ENCODE peak calls at places on chromosome 14, in nine cellular contexts. C is activated gamma-delta T cell treated with Interleukin-2 at 50 U/mL for 16 hours; E is stimulated activated CD4-positive, alpha-beta T cell treated with anti-CD3 and anti-CD28 coated beads, Interleukin-1b, Interleukin-23, amount 100 ng/mL, for 1 hour; T is stimulated activated CD8-positive, alpha-beta memory T cell treated with anti-CD3 and anti-CD28 coated beads, Interleukin-7, amount 100 ng/mL, for 4 hours; H is Daoy; L is H9; X is hepatocyte; K is 8988T; U is ELR. G is an unnamed sample.

GRCh38 chr14:93160353-93160801 is 24.3 kb downstream of the MOAP1 start:
- DNase-seq in C (no peak), E (no peak), T (no peak), H (peak; percentile 35), L (peak; percentile 54), X (peak; percentile 30), K (peak; percentile 49), U (peak; percentile 64), G (peak; percentile 62)

GRCh38 chr14:47040490-47040889 is 388.9 kb upstream of the RPL10L start:
- DNase-seq in C (no peak), E (no peak), T (no peak), H (no peak), L (peak; percentile 33), X (peak; percentile 65), K (no peak), U (no peak), G (peak; percentile 57)

GRCh38 chr14:79465651-79466050 is 745.7 kb downstream of the DIO2 start:
- DNase-seq in C (no peak), E (no peak), T (no peak), H (no peak), L (no peak), X (no peak), K (no peak), U (no peak), G (no peak)

GRCh38 chr14:53003776-53004175 is 52.9 kb upstream of the FERMT2 start:
- DNase-seq in C (no peak), E (no peak), T (no peak), H (no peak), L (no peak), X (no peak), K (no peak), U (no peak), G (no peak)

GRCh38 chr14:74816124-74816523 is 53.0 kb downstream of the YLPM1 start:
- DNase-seq in C (no peak), E (no peak), T (no peak), H (no peak), L (no peak), X (no peak), K (no peak), U (no peak), G (no peak)

GRCh38 chr14:105315211-105315721 is 718 bp downstream of the PACS2 start:
- DNase-seq in C (peak; percentile 57), E (no peak), T (no peak), H (peak; percentile 37), L (peak; percentile 57), X (peak; percentile 66), K (peak; percentile 53), U (peak; percentile 44), G (peak; percentile 27)

GRCh38 chr14:103501041-103501870 is 21.4 kb downstream of the CKB start:
- DNase-seq in C (no peak), E (no peak), T (no peak), H (no peak), L (no peak), X (no peak), K (no peak), U (no peak), G (no peak)

GRCh38 chr14:40842816-40843215 is 763.9 kb upstream of the LRFN5 start:
- DNase-seq in C (no peak), E (no peak), T (no peak), H (no peak), L (no peak), X (no peak), K (no peak), U (no peak), G (no peak)

GRCh38 chr14:64253672-64254071 is 40.5 kb downstream of the ESR2 start:
- DNase-seq in C (no peak), E (no peak), T (no peak), H (peak; percentile 23), L (no peak), X (no peak), K (no peak), U (peak; percentile 92), G (peak; percentile 84)

GRCh38 chr14:104581521-104581920 is 2.0 kb downstream of the C14orf180 start:
- DNase-seq in C (no peak), E (no peak), T (no peak), H (no peak), L (no peak), X (no peak), K (no peak), U (no peak), G (no peak)

GRCh38 chr14:54533100-54533499 is 23.4 kb downstream of the CGRRF1 start:
- DNase-seq in C (no peak), E (no peak), T (no peak), H (no peak), L (no peak), X (no peak), K (no peak), U (no peak), G (no peak)

GRCh38 chr14:55038708-55039107 is 11.7 kb downstream of the SOCS4 start:
- DNase-seq in C (no peak), E (no peak), T (no peak), H (no peak), L (no peak), X (no peak), K (no peak), U (peak; percentile 60), G (no peak)

GRCh38 chr14:105149146-105149781 is 19.3 kb downstream of the JAG2 start:
- DNase-seq in C (no peak), E (no peak), T (no peak), H (no peak), L (no peak), X (no peak), K (peak; percentile 34), U (no peak), G (no peak)

GRCh38 chr14:59067135-59067894 is 121.2 kb upstream of the DAAM1 start:
- DNase-seq in C (no peak), E (no peak), T (no peak), H (no peak), L (no peak), X (peak; percentile 40), K (no peak), U (no peak), G (no peak)

GRCh38 chr14:26290007-26290530 is 307.8 kb downstream of the NOVA1 start:
- DNase-seq in C (no peak), E (no peak), T (no peak), H (no peak), L (no peak), X (no peak), K (no peak), U (no peak), G (no peak)

GRCh38 chr14:49876563-49877127 is 16.2 kb upstream of the ARF6 start:
- DNase-seq in C (no peak), E (no peak), T (no peak), H (no peak), L (no peak), X (no peak), K (no peak), U (no peak), G (no peak)

GRCh38 chr14:74673768-74674167 is 39.1 kb downstream of the AREL1 start:
- DNase-seq in C (no peak), E (no peak), T (no peak), H (no peak), L (no peak), X (no peak), K (no peak), U (no peak), G (no peak)

GRCh38 chr14:103444837-103445524 is 59.8 kb downstream of the MARK3 start:
- DNase-seq in C (no peak), E (no peak), T (no peak), H (no peak), L (no peak), X (peak; percentile 49), K (no peak), U (no peak), G (no peak)

GRCh38 chr14:100802766-100803693 is 22.9 kb upstream of the MEG3 start:
- DNase-seq in C (no peak), E (no peak), T (no peak), H (peak; percentile 29), L (no peak), X (no peak), K (no peak), U (no peak), G (no peak)

G was measured in RKO.